ENCODE peak calls at places on chromosomes 16 and 17, in five cellular contexts. C, S, B, D and V are unnamed samples.

GRCh38 chr17:40021471-40021961 is 6.3 kb downstream of the CSF3 start:
- DNase-seq in S (no peak), D (no peak), B (no peak), C (peak), V (no peak)

GRCh38 chr16:46757339-46758050 is 9.4 kb upstream of the MYLK3 start:
- DNase-seq in B (peak), D (no peak), S (peak), C (peak), V (peak)

GRCh38 chr17:48060249-48060648 is 12.1 kb downstream of the NFE2L1 start:
- DNase-seq in D (no peak), S (no peak), B (no peak), C (no peak), V (no peak)

GRCh38 chr16:70258065-70258464 is 6.3 kb upstream of the EXOSC6 start:
- DNase-seq in B (no peak), C (no peak), S (no peak), D (no peak), V (no peak)

GRCh38 chr16:82016964-82017363 is 5.7 kb upstream of the SDR42E1 start:
- DNase-seq in B (no peak), S (no peak), C (no peak), D (no peak), V (no peak)

GRCh38 chr17:75571885-75572215 is 15.8 kb upstream of the MYO15B start:
- DNase-seq in B (no peak), D (no peak), C (no peak), S (no peak), V (no peak)

GRCh38 chr16:23359092-23359760 is 57.1 kb downstream of the SCNN1B start:
- DNase-seq in D (no peak), S (no peak), C (no peak), B (no peak), V (no peak)

GRCh38 chr17:32936894-32937500 is 9.0 kb downstream of the TMEM98 start:
- DNase-seq in C (peak), S (peak), D (peak), B (peak), V (peak)

DNA sequence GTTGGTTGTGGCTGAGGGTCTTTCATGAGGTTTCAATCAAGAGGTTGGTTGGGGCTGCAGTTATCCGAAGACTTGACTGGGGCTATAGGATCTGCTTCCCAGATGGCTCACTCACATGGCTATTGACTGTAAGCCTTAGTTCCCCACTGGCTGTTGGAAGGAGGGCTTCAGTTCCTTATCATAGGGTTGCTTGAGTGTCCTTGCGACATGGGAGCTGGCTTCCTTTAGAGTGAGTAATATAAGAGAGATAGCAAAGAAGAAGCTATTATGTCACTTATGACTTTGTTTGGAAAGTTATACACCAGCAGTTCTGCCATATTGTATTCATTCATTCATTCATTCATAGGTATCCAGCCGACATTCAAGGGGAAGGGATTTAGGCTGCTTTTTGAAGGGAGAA is 121.4 kb upstream of the WSCD1 start:
- DNase-seq in B (no peak), D (no peak), S (no peak), C (no peak), V (no peak)
- H3K4me2 ChIP-seq in B (no peak), D (no peak), S (no peak), C (no peak), V (no peak)

GRCh38 chr17:27424941-27425340 is 31.3 kb upstream of the KSR1 start:
- DNase-seq in C (no peak), B (no peak), S (no peak), D (no peak), V (no peak)

GRCh38 chr17:27422601-27423000 is 33.6 kb upstream of the KSR1 start:
- DNase-seq in S (no peak), D (no peak), B (no peak), C (no peak), V (no peak)

GRCh38 chr17:27424516-27424915 is 31.7 kb upstream of the KSR1 start:
- DNase-seq in S (no peak), D (no peak), C (no peak), B (no peak), V (no peak)

GRCh38 chr17:27425991-27426390 is 30.3 kb upstream of the KSR1 start:
- DNase-seq in B (no peak), S (no peak), C (no peak), D (no peak), V (no peak)

DNA sequence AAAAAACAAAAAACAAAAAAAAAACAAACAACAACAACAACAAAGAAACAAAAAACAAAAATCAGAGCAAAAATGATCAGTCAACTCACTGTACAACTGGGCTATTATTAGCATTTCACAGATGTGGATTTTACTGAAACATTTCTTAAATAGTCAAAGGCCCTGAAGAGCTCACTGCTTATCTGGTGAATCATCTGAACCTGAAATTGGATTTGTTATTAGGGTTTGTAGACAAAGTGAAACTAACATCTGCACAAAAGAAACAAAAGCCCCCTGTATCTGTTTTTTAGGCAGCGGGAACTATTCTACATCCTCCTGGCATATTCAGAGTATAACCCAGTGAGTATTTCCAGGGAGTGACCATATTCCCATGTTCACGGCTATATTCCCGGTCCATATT is 32.6 kb upstream of the KSR1 start:
- DNase-seq in C (no peak), B (no peak), D (no peak), S (no peak), V (no peak)
- H3K4me2 ChIP-seq in C (no peak), B (no peak), D (no peak), S (no peak), V (no peak)

DNA sequence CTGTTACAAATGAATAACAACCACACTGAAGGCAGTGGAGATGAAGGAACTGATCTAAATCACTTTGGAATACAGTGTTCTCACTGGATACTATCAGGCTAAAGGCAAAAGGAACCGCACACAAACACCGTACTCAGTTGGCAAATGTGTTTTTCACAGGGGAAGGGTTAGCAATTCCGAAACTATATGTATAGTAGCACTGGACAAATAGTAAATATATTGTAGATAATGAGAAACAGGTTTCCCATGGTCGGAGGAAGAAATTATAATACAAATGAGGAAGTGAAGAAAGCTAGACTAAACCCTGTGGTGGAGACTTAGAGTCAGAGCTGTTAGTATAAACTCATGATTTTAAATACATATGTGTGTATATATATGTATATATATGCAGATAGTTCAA is 414.1 kb upstream of the SALL1 start:
- DNase-seq in C (no peak), S (no peak), D (no peak), B (no peak), V (no peak)
- H3K4me2 ChIP-seq in C (no peak), S (no peak), D (no peak), B (no peak), V (no peak)

DNA sequence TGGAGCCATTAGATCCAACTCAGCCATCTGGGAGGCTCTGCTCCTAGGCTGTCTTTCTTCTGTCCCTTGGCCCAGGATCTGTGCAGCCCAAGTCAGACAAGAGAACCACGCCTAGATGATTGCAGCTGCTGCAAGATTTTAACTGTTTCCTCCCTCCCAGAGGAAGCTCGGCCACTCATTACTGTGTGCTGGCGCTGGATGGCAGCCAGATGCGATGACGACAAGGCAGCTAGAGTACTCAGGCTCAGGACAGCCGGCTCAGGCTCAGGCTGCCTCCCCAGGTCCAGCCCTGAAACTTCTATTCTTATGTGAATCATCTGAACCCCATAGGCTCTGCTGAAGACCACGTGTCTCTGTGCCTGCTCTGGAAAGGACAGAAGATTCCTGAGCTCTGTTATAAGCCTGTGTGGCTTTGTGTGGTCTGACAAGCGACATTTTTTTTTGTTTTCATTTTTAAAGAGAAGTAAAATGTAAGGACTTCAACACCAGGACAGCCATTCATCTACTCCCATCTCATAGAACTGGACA is 32.1 kb upstream of the FBXW10B start:
- DNase-seq in S (peak), B (peak), D (peak), C (peak), V (peak)
- H3K4me2 ChIP-seq in S (peak), B (peak), D (no peak), C (peak), V (peak)